ENCODE peak calls at places on chromosomes 12 and 14, in five cellular contexts. G, J, X, N and U are unnamed samples.
A peak's percentile ranks its signal among the peaks of the same experiment; 100 is the strongest.

GRCh38 chr12:22100952-22101748 is 55.1 kb downstream of the CMAS start:
- DNase-seq in G (no peak), J (peak; percentile 29), X (no peak), N (peak; percentile 52), U (no peak)

GRCh38 chr12:117040496-117040895 is 58.7 kb downstream of the TESC start:
- DNase-seq in G (no peak), J (no peak), X (no peak), N (no peak), U (no peak)

GRCh38 chr14:56000846-56001245 is 117.4 kb upstream of the PELI2 start:
- DNase-seq in G (no peak), J (no peak), X (no peak), N (no peak), U (no peak)

GRCh38 chr12:110858848-110859247 is 12.1 kb downstream of the CCDC63 start:
- DNase-seq in G (no peak), J (peak; percentile 8), X (no peak), N (no peak), U (no peak)

GRCh38 chr12:92158711-92159534 is 13.3 kb upstream of the BTG1 start:
- DNase-seq in G (no peak), J (no peak), X (no peak), N (no peak), U (no peak)

GRCh38 chr14:80477388-80478160 is 266.3 kb upstream of the DIO2 start:
- DNase-seq in G (no peak), J (no peak), X (no peak), N (no peak), U (no peak)

GRCh38 chr12:6374781-6375150 is 597 bp downstream of the SCNN1A start:
- DNase-seq in G (no peak), J (no peak), X (no peak), N (no peak), U (no peak)

GRCh38 chr12:29429999-29430698 is 49.2 kb upstream of the ERGIC2 start:
- DNase-seq in G (peak; percentile 59), J (no peak), X (no peak), N (no peak), U (no peak)

GRCh38 chr14:53715390-53715730 is 241.3 kb downstream of the BMP4 start:
- DNase-seq in G (no peak), J (no peak), X (no peak), N (no peak), U (no peak)

GRCh38 chr14:33842299-33842698 is 108.6 kb downstream of the EGLN3 start:
- DNase-seq in G (no peak), J (no peak), X (no peak), N (no peak), U (no peak)

GRCh38 chr14:94598816-94599655 is 13.2 kb upstream of the SERPINA3 start:
- DNase-seq in G (peak; percentile 89), J (no peak), X (peak; percentile 11), N (no peak), U (peak; percentile 69)

GRCh38 chr12:5985471-5985870 is 40.4 kb upstream of the ANO2 start:
- DNase-seq in G (peak; percentile 44), J (no peak), X (no peak), N (no peak), U (no peak)

GRCh38 chr14:24408764-24409163 is 10.0 kb downstream of the NYNRIN start:
- DNase-seq in G (no peak), J (no peak), X (no peak), N (no peak), U (no peak)

GRCh38 chr12:4116251-4117111 is 157.1 kb upstream of the CCND2 start:
- DNase-seq in G (no peak), J (no peak), X (no peak), N (peak; percentile 40), U (no peak)

GRCh38 chr12:65822732-65823480 is 1.4 kb upstream of the HMGA2 start:
- DNase-seq in G (no peak), J (peak; percentile 49), X (no peak), N (peak; percentile 94), U (peak; percentile 85)

GRCh38 chr12:5034605-5035004 is 9.1 kb upstream of the KCNA5 start:
- DNase-seq in G (no peak), J (no peak), X (no peak), N (no peak), U (no peak)

GRCh38 chr12:60710246-60710645 is 1114.4 kb downstream of the SLC16A7 start:
- DNase-seq in G (no peak), J (no peak), X (no peak), N (no peak), U (no peak)

GRCh38 chr12:128266086-128266485 is 884 bp upstream of the TMEM132C start:
- DNase-seq in G (no peak), J (no peak), X (no peak), N (no peak), U (no peak)

GRCh38 chr14:24372701-24373416 is 4.9 kb downstream of the NFATC4 start:
- DNase-seq in G (no peak), J (no peak), X (no peak), N (no peak), U (no peak)

GRCh38 chr12:113114447-113115178 is 20.9 kb downstream of the RASAL1 start:
- DNase-seq in G (no peak), J (no peak), X (no peak), N (no peak), U (no peak)

GRCh38 chr12:58346032-58346632 is 404.8 kb downstream of the ATP23 start:
- DNase-seq in G (no peak), J (peak; percentile 32), X (no peak), N (no peak), U (peak; percentile 26)

GRCh38 chr14:73567951-73568885 is 795 bp upstream of the ACOT2 start:
- DNase-seq in G (no peak), J (no peak), X (no peak), N (no peak), U (no peak)